ENCODE peak calls at places on chromosomes 6 and 20, in five cellular contexts. K is stimulated activated CD4-positive, alpha-beta T cell treated with anti-CD3 and anti-CD28 coated beads, Interleukin-4, amount 100 ng/mL, for 24 hours; O is aorta; D is IMR-90; A is activated T-helper 1 cell treated with anti-CD3 and anti-CD28 coated beads, Interleukin-2, amount 50 U/mL, for 16 hours. T is an unnamed sample.

GRCh38 chr20:1286267-1287036 is 20.4 kb downstream of the SNPH start:
- DNase-seq in K (no peak), O (no peak), D (no peak), A (no peak), T (no peak)

GRCh38 chr20:60804240-60804917 is 447.7 kb upstream of the CDH4 start:
- DNase-seq in K (no peak), O (no peak), D (no peak), A (no peak), T (no peak)

GRCh38 chr6:158408552-158409130 is 96.4 kb downstream of the TULP4 start:
- DNase-seq in K (no peak), O (no peak), D (peak), A (no peak), T (no peak)

GRCh38 chr6:3433005-3433404 is 23.8 kb downstream of the SLC22A23 start:
- DNase-seq in K (no peak), O (no peak), D (no peak), A (no peak), T (no peak)

GRCh38 chr6:3766219-3766618 is 14.7 kb upstream of the PXDC1 start:
- DNase-seq in K (no peak), O (peak), D (no peak), A (no peak), T (no peak)

GRCh38 chr20:62362991-62363919 is 3.9 kb downstream of the LAMA5 start:
- DNase-seq in K (no peak), O (peak), D (no peak), A (no peak), T (no peak)

GRCh38 chr20:46350201-46350985 is 42.1 kb upstream of the CDH22 start:
- DNase-seq in K (no peak), O (no peak), D (peak), A (no peak), T (no peak)

GRCh38 chr6:129280719-129281118 is 397.8 kb downstream of the LAMA2 start:
- DNase-seq in K (peak), O (no peak), D (no peak), A (peak), T (peak)

GRCh38 chr20:14193443-14193842 is 144.0 kb downstream of the FLRT3 start:
- DNase-seq in K (no peak), O (no peak), D (no peak), A (no peak), T (no peak)

GRCh38 chr6:128725271-128726233 is 157.4 kb upstream of the LAMA2 start:
- DNase-seq in K (peak), O (no peak), D (peak), A (no peak), T (peak)

GRCh38 chr6:9554806-9555205 is 860.1 kb downstream of the TFAP2A start:
- DNase-seq in K (no peak), O (no peak), D (no peak), A (no peak), T (no peak)

GRCh38 chr6:65787787-65788186 is 80.8 kb upstream of the EYS start:
- DNase-seq in K (no peak), O (peak), D (no peak), A (no peak), T (no peak)

GRCh38 chr6:157220485-157220884 is 102.8 kb downstream of the TMEM242 start:
- DNase-seq in K (no peak), O (no peak), D (no peak), A (no peak), T (no peak)

GRCh38 chr6:31498748-31499147 is 803 bp downstream of the MICB start:
- DNase-seq in K (peak), O (no peak), D (no peak), A (no peak), T (no peak)

GRCh38 chr6:3337521-3338350 is 79.0 kb downstream of the PSMG4 start:
- DNase-seq in K (no peak), O (no peak), D (peak), A (no peak), T (no peak)

GRCh38 chr20:21702553-21703467 is 2.7 kb upstream of the PAX1 start:
- DNase-seq in K (peak), O (peak), D (peak), A (no peak), T (peak)

GRCh38 chr6:20056350-20056992 is 155.8 kb downstream of the MBOAT1 start:
- DNase-seq in K (no peak), O (no peak), D (peak), A (no peak), T (peak)

GRCh38 chr6:1473166-1473565 is 83.8 kb downstream of the FOXF2 start:
- DNase-seq in K (no peak), O (no peak), D (no peak), A (no peak), T (no peak)

GRCh38 chr6:158900614-158901312 is 81.6 kb upstream of the EZR start:
- DNase-seq in K (no peak), O (no peak), D (no peak), A (no peak), T (no peak)

GRCh38 chr6:66179363-66179762 is 472.3 kb upstream of the EYS start:
- DNase-seq in K (no peak), O (no peak), D (peak), A (no peak), T (no peak)

GRCh38 chr20:37976862-37977261 is 56.4 kb downstream of the TTI1 start:
- DNase-seq in K (no peak), O (no peak), D (no peak), A (no peak), T (no peak)

GRCh38 chr6:9502991-9503761 is 911.7 kb downstream of the TFAP2A start:
- DNase-seq in K (no peak), O (no peak), D (peak), A (no peak), T (no peak)

GRCh38 chr6:41193171-41193734 is 7.7 kb downstream of the TREML2 start:
- DNase-seq in K (no peak), O (no peak), D (no peak), A (no peak), T (no peak)